ENCODE peak calls at places on chromosome 10, in five cellular contexts. One of them, this sample, is unnamed.

GRCh38 chr10:103598654-103599115 is 105.2 kb downstream of the NEURL1 start:
- DNase-seq in NCI-H748 treated with DMSO at 0.1 percent for 48 hours: peak; percentile 58
- DNase-seq in stimulated activated CD4-positive, alpha-beta T cell treated with anti-CD3 and anti-CD28 coated beads, Interleukin-2, amount 100 ng/mL, for 24 hours: peak; percentile 27
- DNase-seq in upper lobe of right lung: no peak
- DNase-seq in nephron progenitor cell: peak; percentile 72
- DNase-seq in this sample: peak; percentile 62

GRCh38 chr10:84607523-84607922 is 279.1 kb downstream of the CCSER2 start:
- DNase-seq in upper lobe of right lung: no peak
- DNase-seq in stimulated activated CD4-positive, alpha-beta T cell treated with anti-CD3 and anti-CD28 coated beads, Interleukin-2, amount 100 ng/mL, for 24 hours: no peak
- DNase-seq in NCI-H748 treated with DMSO at 0.1 percent for 48 hours: no peak
- DNase-seq in nephron progenitor cell: peak; percentile 23
- DNase-seq in this sample: no peak

GRCh38 chr10:124185074-124185473 is 91.7 kb upstream of the CHST15 start:
- DNase-seq in stimulated activated CD4-positive, alpha-beta T cell treated with anti-CD3 and anti-CD28 coated beads, Interleukin-2, amount 100 ng/mL, for 24 hours: no peak
- DNase-seq in NCI-H748 treated with DMSO at 0.1 percent for 48 hours: no peak
- DNase-seq in upper lobe of right lung: no peak
- DNase-seq in nephron progenitor cell: peak; percentile 26
- DNase-seq in this sample: no peak

GRCh38 chr10:108812906-108813305 is 1110.4 kb downstream of the XPNPEP1 start:
- DNase-seq in stimulated activated CD4-positive, alpha-beta T cell treated with anti-CD3 and anti-CD28 coated beads, Interleukin-2, amount 100 ng/mL, for 24 hours: no peak
- DNase-seq in upper lobe of right lung: no peak
- DNase-seq in NCI-H748 treated with DMSO at 0.1 percent for 48 hours: no peak
- DNase-seq in nephron progenitor cell: no peak
- DNase-seq in this sample: no peak

GRCh38 chr10:116132716-116133420 is 140.1 kb downstream of the GFRA1 start:
- DNase-seq in stimulated activated CD4-positive, alpha-beta T cell treated with anti-CD3 and anti-CD28 coated beads, Interleukin-2, amount 100 ng/mL, for 24 hours: no peak
- DNase-seq in NCI-H748 treated with DMSO at 0.1 percent for 48 hours: no peak
- DNase-seq in nephron progenitor cell: no peak
- DNase-seq in upper lobe of right lung: no peak
- DNase-seq in this sample: no peak

GRCh38 chr10:16789266-16789665 is 28.0 kb downstream of the RSU1 start:
- DNase-seq in upper lobe of right lung: no peak
- DNase-seq in nephron progenitor cell: no peak
- DNase-seq in stimulated activated CD4-positive, alpha-beta T cell treated with anti-CD3 and anti-CD28 coated beads, Interleukin-2, amount 100 ng/mL, for 24 hours: no peak
- DNase-seq in NCI-H748 treated with DMSO at 0.1 percent for 48 hours: no peak
- DNase-seq in this sample: no peak

GRCh38 chr10:98694863-98695262 is 248.1 kb upstream of the HPS1 start:
- DNase-seq in stimulated activated CD4-positive, alpha-beta T cell treated with anti-CD3 and anti-CD28 coated beads, Interleukin-2, amount 100 ng/mL, for 24 hours: no peak
- DNase-seq in NCI-H748 treated with DMSO at 0.1 percent for 48 hours: no peak
- DNase-seq in upper lobe of right lung: no peak
- DNase-seq in nephron progenitor cell: no peak
- DNase-seq in this sample: no peak

GRCh38 chr10:119611433-119611832 is 14.7 kb upstream of the TIAL1 start:
- DNase-seq in nephron progenitor cell: no peak
- DNase-seq in stimulated activated CD4-positive, alpha-beta T cell treated with anti-CD3 and anti-CD28 coated beads, Interleukin-2, amount 100 ng/mL, for 24 hours: no peak
- DNase-seq in NCI-H748 treated with DMSO at 0.1 percent for 48 hours: no peak
- DNase-seq in upper lobe of right lung: no peak
- DNase-seq in this sample: no peak

GRCh38 chr10:38027992-38028391 is 17.5 kb downstream of the ZNF33A start:
- DNase-seq in NCI-H748 treated with DMSO at 0.1 percent for 48 hours: no peak
- DNase-seq in nephron progenitor cell: no peak
- DNase-seq in stimulated activated CD4-positive, alpha-beta T cell treated with anti-CD3 and anti-CD28 coated beads, Interleukin-2, amount 100 ng/mL, for 24 hours: no peak
- DNase-seq in upper lobe of right lung: no peak
- DNase-seq in this sample: no peak

GRCh38 chr10:120841522-120842189 is 9.5 kb upstream of the WDR11 start:
- DNase-seq in NCI-H748 treated with DMSO at 0.1 percent for 48 hours: no peak
- DNase-seq in nephron progenitor cell: no peak
- DNase-seq in stimulated activated CD4-positive, alpha-beta T cell treated with anti-CD3 and anti-CD28 coated beads, Interleukin-2, amount 100 ng/mL, for 24 hours: peak; percentile 13
- DNase-seq in upper lobe of right lung: no peak
- DNase-seq in this sample: no peak

GRCh38 chr10:87860156-87860795 is 3.1 kb downstream of the KLLN start:
- DNase-seq in NCI-H748 treated with DMSO at 0.1 percent for 48 hours: peak; percentile 21
- DNase-seq in stimulated activated CD4-positive, alpha-beta T cell treated with anti-CD3 and anti-CD28 coated beads, Interleukin-2, amount 100 ng/mL, for 24 hours: no peak
- DNase-seq in upper lobe of right lung: no peak
- DNase-seq in nephron progenitor cell: no peak
- DNase-seq in this sample: no peak

GRCh38 chr10:23344251-23344841 is at the start of gene C10orf67:
- DNase-seq in upper lobe of right lung: peak; percentile 74
- DNase-seq in nephron progenitor cell: peak; percentile 58
- DNase-seq in stimulated activated CD4-positive, alpha-beta T cell treated with anti-CD3 and anti-CD28 coated beads, Interleukin-2, amount 100 ng/mL, for 24 hours: peak; percentile 57
- DNase-seq in NCI-H748 treated with DMSO at 0.1 percent for 48 hours: peak; percentile 43
- DNase-seq in this sample: peak; percentile 53

GRCh38 chr10:70267161-70267933 is 16.5 kb downstream of the NPFFR1 start:
- DNase-seq in NCI-H748 treated with DMSO at 0.1 percent for 48 hours: no peak
- DNase-seq in stimulated activated CD4-positive, alpha-beta T cell treated with anti-CD3 and anti-CD28 coated beads, Interleukin-2, amount 100 ng/mL, for 24 hours: no peak
- DNase-seq in upper lobe of right lung: no peak
- DNase-seq in nephron progenitor cell: peak; percentile 14
- DNase-seq in this sample: no peak

GRCh38 chr10:91759581-91759986 is 38.6 kb upstream of the TNKS2 start:
- DNase-seq in nephron progenitor cell: no peak
- DNase-seq in upper lobe of right lung: no peak
- DNase-seq in NCI-H748 treated with DMSO at 0.1 percent for 48 hours: no peak
- DNase-seq in stimulated activated CD4-positive, alpha-beta T cell treated with anti-CD3 and anti-CD28 coated beads, Interleukin-2, amount 100 ng/mL, for 24 hours: no peak
- DNase-seq in this sample: no peak

GRCh38 chr10:120988751-120989150 is 137.6 kb downstream of the WDR11 start:
- DNase-seq in upper lobe of right lung: no peak
- DNase-seq in NCI-H748 treated with DMSO at 0.1 percent for 48 hours: no peak
- DNase-seq in nephron progenitor cell: no peak
- DNase-seq in stimulated activated CD4-positive, alpha-beta T cell treated with anti-CD3 and anti-CD28 coated beads, Interleukin-2, amount 100 ng/mL, for 24 hours: no peak
- DNase-seq in this sample: no peak

GRCh38 chr10:132105302-132105995 is 39.7 kb downstream of the JAKMIP3 start:
- DNase-seq in stimulated activated CD4-positive, alpha-beta T cell treated with anti-CD3 and anti-CD28 coated beads, Interleukin-2, amount 100 ng/mL, for 24 hours: no peak
- DNase-seq in upper lobe of right lung: no peak
- DNase-seq in nephron progenitor cell: no peak
- DNase-seq in NCI-H748 treated with DMSO at 0.1 percent for 48 hours: no peak
- DNase-seq in this sample: no peak

GRCh38 chr10:118394557-118395194 is 52.6 kb upstream of the FAM204A start:
- DNase-seq in upper lobe of right lung: no peak
- DNase-seq in stimulated activated CD4-positive, alpha-beta T cell treated with anti-CD3 and anti-CD28 coated beads, Interleukin-2, amount 100 ng/mL, for 24 hours: no peak
- DNase-seq in NCI-H748 treated with DMSO at 0.1 percent for 48 hours: peak; percentile 40
- DNase-seq in nephron progenitor cell: no peak
- DNase-seq in this sample: no peak

GRCh38 chr10:44577533-44577932 is 192.6 kb upstream of the CXCL12 start:
- DNase-seq in nephron progenitor cell: no peak
- DNase-seq in stimulated activated CD4-positive, alpha-beta T cell treated with anti-CD3 and anti-CD28 coated beads, Interleukin-2, amount 100 ng/mL, for 24 hours: no peak
- DNase-seq in upper lobe of right lung: no peak
- DNase-seq in NCI-H748 treated with DMSO at 0.1 percent for 48 hours: no peak
- DNase-seq in this sample: no peak

GRCh38 chr10:48470115-48470892 is 134.6 kb downstream of the ARHGAP22 start:
- DNase-seq in stimulated activated CD4-positive, alpha-beta T cell treated with anti-CD3 and anti-CD28 coated beads, Interleukin-2, amount 100 ng/mL, for 24 hours: no peak
- DNase-seq in upper lobe of right lung: peak; percentile 45
- DNase-seq in nephron progenitor cell: peak; percentile 68
- DNase-seq in NCI-H748 treated with DMSO at 0.1 percent for 48 hours: no peak
- DNase-seq in this sample: no peak

GRCh38 chr10:104348601-104349000 is 5.0 kb upstream of the CFAP58 start:
- DNase-seq in NCI-H748 treated with DMSO at 0.1 percent for 48 hours: no peak
- DNase-seq in stimulated activated CD4-positive, alpha-beta T cell treated with anti-CD3 and anti-CD28 coated beads, Interleukin-2, amount 100 ng/mL, for 24 hours: no peak
- DNase-seq in nephron progenitor cell: no peak
- DNase-seq in upper lobe of right lung: no peak
- DNase-seq in this sample: no peak

GRCh38 chr10:3631709-3632330 is 153.2 kb downstream of the KLF6 start:
- DNase-seq in upper lobe of right lung: no peak
- DNase-seq in NCI-H748 treated with DMSO at 0.1 percent for 48 hours: no peak
- DNase-seq in nephron progenitor cell: no peak
- DNase-seq in stimulated activated CD4-positive, alpha-beta T cell treated with anti-CD3 and anti-CD28 coated beads, Interleukin-2, amount 100 ng/mL, for 24 hours: no peak
- DNase-seq in this sample: no peak

GRCh38 chr10:71383972-71384687 is 12.6 kb upstream of the CDH23 start:
- DNase-seq in upper lobe of right lung: peak; percentile 88
- DNase-seq in NCI-H748 treated with DMSO at 0.1 percent for 48 hours: no peak
- DNase-seq in stimulated activated CD4-positive, alpha-beta T cell treated with anti-CD3 and anti-CD28 coated beads, Interleukin-2, amount 100 ng/mL, for 24 hours: peak; percentile 86
- DNase-seq in nephron progenitor cell: peak; percentile 93
- DNase-seq in this sample: peak; percentile 56

GRCh38 chr10:131001438-131001837 is 310.1 kb downstream of the TCERG1L start:
- DNase-seq in stimulated activated CD4-positive, alpha-beta T cell treated with anti-CD3 and anti-CD28 coated beads, Interleukin-2, amount 100 ng/mL, for 24 hours: no peak
- DNase-seq in NCI-H748 treated with DMSO at 0.1 percent for 48 hours: no peak
- DNase-seq in upper lobe of right lung: no peak
- DNase-seq in nephron progenitor cell: no peak
- DNase-seq in this sample: no peak

GRCh38 chr10:52308251-52309031 is 5.6 kb upstream of the DKK1 start:
- DNase-seq in NCI-H748 treated with DMSO at 0.1 percent for 48 hours: peak; percentile 38
- DNase-seq in nephron progenitor cell: peak; percentile 74
- DNase-seq in stimulated activated CD4-positive, alpha-beta T cell treated with anti-CD3 and anti-CD28 coated beads, Interleukin-2, amount 100 ng/mL, for 24 hours: peak; percentile 11
- DNase-seq in upper lobe of right lung: peak; percentile 71
- DNase-seq in this sample: peak; percentile 41

GRCh38 chr10:70432101-70432500 is 9.4 kb downstream of the NODAL start:
- DNase-seq in nephron progenitor cell: no peak
- DNase-seq in NCI-H748 treated with DMSO at 0.1 percent for 48 hours: no peak
- DNase-seq in upper lobe of right lung: no peak
- DNase-seq in stimulated activated CD4-positive, alpha-beta T cell treated with anti-CD3 and anti-CD28 coated beads, Interleukin-2, amount 100 ng/mL, for 24 hours: no peak
- DNase-seq in this sample: peak; percentile 61

This sample was measured in occipital lobe.